ENCODE peak calls at places on chromosomes 13 and 19, in seven cellular contexts. D is NCI-H69; O is stimulated activated CD8-positive, alpha-beta memory T cell treated with anti-CD3 and anti-CD28 coated beads, Interleukin-4, amount 100 ng/mL, for 1 hour; U is kidney epithelial cell; T is AG10803; W is tibial nerve; B is IMR-90. K is an unnamed sample.

GRCh38 chr13:41709511-41709910 is 251.4 kb downstream of the VWA8 start:
- DNase-seq in O (no peak), U (no peak), T (peak; percentile 39), W (no peak), D (no peak), B (peak; percentile 28), K (no peak)

GRCh38 chr13:100636441-100636840 is 38.2 kb downstream of the TMTC4 start:
- DNase-seq in D (peak; percentile 99), O (no peak), U (no peak), W (no peak), T (no peak), B (no peak), K (no peak)

GRCh38 chr19:22603518-22604440 is 30.3 kb upstream of the ZNF492 start:
- DNase-seq in O (no peak), D (no peak), U (no peak), W (no peak), B (no peak), T (no peak), K (no peak)

GRCh38 chr13:73602295-73602694 is 531.9 kb downstream of the KLF12 start:
- DNase-seq in U (no peak), T (no peak), O (no peak), W (no peak), D (no peak), B (peak; percentile 28), K (no peak)

GRCh38 chr19:28700176-28700575 is 512.8 kb downstream of the UQCRFS1 start:
- DNase-seq in T (peak; percentile 28), U (no peak), B (no peak), D (no peak), O (no peak), W (no peak), K (no peak)

GRCh38 chr19:6055013-6055795 is 55.1 kb downstream of the RFX2 start:
- DNase-seq in B (no peak), U (no peak), D (no peak), T (no peak), O (no peak), W (no peak), K (no peak)

GRCh38 chr19:36421749-36422481 is 3.5 kb upstream of the ZFP82 start:
- DNase-seq in B (no peak), T (no peak), U (no peak), D (no peak), O (no peak), W (no peak), K (no peak)

GRCh38 chr13:93420887-93421286 is 194.3 kb downstream of the GPC6 start:
- DNase-seq in O (no peak), B (no peak), D (peak; percentile 27), U (no peak), W (no peak), T (no peak), K (no peak)

GRCh38 chr13:28355822-28356371 is 139.0 kb downstream of the FLT1 start:
- DNase-seq in O (no peak), D (no peak), W (no peak), T (peak; percentile 56), B (peak; percentile 86), U (no peak), K (no peak)

GRCh38 chr13:42574011-42574410 is at the start of gene TNFSF11:
- DNase-seq in W (no peak), O (no peak), T (no peak), U (no peak), D (peak; percentile 35), B (no peak), K (no peak)

GRCh38 chr19:19459707-19460251 is 54.3 kb downstream of the GATAD2A start:
- DNase-seq in B (peak; percentile 87), T (peak; percentile 71), D (peak; percentile 18), O (peak; percentile 45), U (no peak), W (no peak), K (no peak)

GRCh38 chr13:52067237-52067636 is 42.7 kb downstream of the UTP14C start:
- DNase-seq in U (no peak), D (no peak), W (no peak), O (no peak), T (no peak), B (no peak), K (no peak)

GRCh38 chr19:45420356-45420755 is 3.4 kb downstream of the ERCC1 start:
- DNase-seq in D (no peak), T (no peak), O (no peak), B (no peak), U (no peak), W (no peak), K (no peak)

GRCh38 chr19:38596057-38596981 is 21.4 kb downstream of the MAP4K1 start:
- DNase-seq in U (no peak), W (no peak), B (no peak), O (no peak), T (no peak), D (peak; percentile 88), K (no peak)

GRCh38 chr19:29193116-29193515 is 19.8 kb downstream of the UQCRFS1 start:
- DNase-seq in D (no peak), O (no peak), W (no peak), U (no peak), B (no peak), T (no peak), K (no peak)

GRCh38 chr19:1213391-1214286 is 8.1 kb downstream of the STK11 start:
- DNase-seq in W (peak; percentile 37), B (peak; percentile 58), U (no peak), T (peak; percentile 61), O (no peak), D (no peak), K (peak; percentile 91)

GRCh38 chr19:48752511-48753365 is at the start of gene FUT1:
- DNase-seq in W (no peak), U (no peak), D (peak; percentile 98), B (no peak), T (peak; percentile 24), O (no peak), K (peak; percentile 37)

GRCh38 chr13:42380420-42381164 is 108.6 kb downstream of the AKAP11 start:
- DNase-seq in O (no peak), D (no peak), U (no peak), T (no peak), W (no peak), B (no peak), K (no peak)

GRCh38 chr13:105735269-105735668 is 800.2 kb downstream of the EFNB2 start:
- DNase-seq in T (no peak), O (no peak), B (no peak), W (no peak), D (no peak), U (no peak), K (no peak)

GRCh38 chr19:3459322-3459881 is 20.9 kb downstream of the SMIM24 start:
- DNase-seq in U (peak; percentile 82), D (peak; percentile 61), B (peak; percentile 94), O (no peak), W (peak; percentile 87), T (peak; percentile 88), K (peak; percentile 94)

GRCh38 chr19:20926796-20927195 is 3.7 kb downstream of the ZNF85 start:
- DNase-seq in T (peak; percentile 9), U (no peak), D (no peak), B (no peak), O (no peak), W (no peak), K (no peak)

GRCh38 chr19:19385900-19386339 is 19.6 kb upstream of the GATAD2A start:
- DNase-seq in D (peak; percentile 89), U (no peak), O (no peak), T (no peak), W (no peak), B (no peak), K (no peak)

GRCh38 chr13:27921421-27921960 is 1.7 kb downstream of the PDX1 start:
- DNase-seq in U (no peak), W (no peak), B (no peak), D (no peak), T (no peak), O (no peak), K (no peak)

GRCh38 chr13:40146586-40147240 is 491.3 kb downstream of the COG6 start:
- DNase-seq in T (no peak), D (peak; percentile 0), B (no peak), U (no peak), O (no peak), W (no peak), K (no peak)

GRCh38 chr13:36074659-36075058 is 56.5 kb downstream of the DCLK1 start:
- DNase-seq in W (no peak), T (no peak), O (no peak), D (peak; percentile 20), U (no peak), B (no peak), K (no peak)

GRCh38 chr13:29771247-29771646 is 79.2 kb downstream of the UBL3 start:
- DNase-seq in T (peak; percentile 34), W (no peak), O (no peak), B (peak; percentile 49), U (no peak), D (peak; percentile 63), K (no peak)

GRCh38 chr13:79874396-79875360 is 393.7 kb downstream of the NDFIP2 start:
- DNase-seq in O (no peak), W (no peak), U (no peak), B (peak; percentile 48), D (no peak), T (peak; percentile 11), K (no peak)

GRCh38 chr13:107202371-107203023 is 634.6 kb upstream of the ARGLU1 start:
- DNase-seq in B (peak; percentile 61), T (peak; percentile 7), D (peak; percentile 27), O (no peak), W (no peak), U (peak; percentile 10), K (no peak)

GRCh38 chr13:40960721-40961120 is 58.4 kb downstream of the ELF1 start:
- DNase-seq in B (no peak), U (no peak), O (no peak), T (no peak), D (no peak), W (no peak), K (no peak)

GRCh38 chr19:33613601-33614000 is 8.2 kb upstream of the CHST8 start:
- DNase-seq in W (no peak), B (no peak), O (no peak), U (no peak), T (no peak), D (no peak), K (no peak)

GRCh38 chr13:18996627-18997051 is 185.0 kb downstream of the TUBA3C start:
- DNase-seq in D (no peak), B (no peak), U (no peak), O (no peak), W (no peak), T (no peak), K (no peak)

GRCh38 chr13:99590519-99591011 is 89.3 kb downstream of the TM9SF2 start:
- DNase-seq in B (peak; percentile 50), U (no peak), D (no peak), T (peak; percentile 21), O (no peak), W (no peak), K (no peak)

GRCh38 chr19:33374406-33374703 is 846 bp downstream of the CEBPG start:
- DNase-seq in O (no peak), W (no peak), B (peak; percentile 27), T (peak; percentile 44), D (peak; percentile 68), U (no peak), K (no peak)

GRCh38 chr13:22278336-22278929 is 607.6 kb downstream of the FGF9 start:
- DNase-seq in T (peak; percentile 42), U (no peak), O (peak; percentile 54), B (peak; percentile 63), D (peak; percentile 71), W (peak; percentile 64), K (peak; percentile 42)

GRCh38 chr13:95650691-95651090 is 6.2 kb upstream of the DZIP1 start:
- DNase-seq in W (no peak), T (no peak), U (no peak), O (no peak), B (no peak), D (no peak), K (no peak)

K was measured in tibial artery.